ENCODE peak calls at places on chromosome 22, in six cellular contexts. G is right atrium auricular region; H is body of pancreas; W is kidney; U is breast epithelium; S is CD8-positive, alpha-beta T cell. I is an unnamed sample.

GRCh38 chr22:49934891-49935557 is 16.6 kb downstream of the CRELD2 start:
- DNase-seq in S (peak; percentile 88), U (peak; percentile 69), W (peak; percentile 98), H (peak; percentile 86), G (no peak), I (no peak)

GRCh38 chr22:47199949-47200272 is 437.5 kb downstream of the TBC1D22A start:
- DNase-seq in G (peak; percentile 36), U (peak; percentile 2), H (no peak), S (no peak), W (no peak), I (no peak)

GRCh38 chr22:47625013-47625385 is 862.5 kb downstream of the TBC1D22A start:
- DNase-seq in U (no peak), H (no peak), S (no peak), G (peak; percentile 53), W (peak; percentile 58), I (no peak)

GRCh38 chr22:47064016-47064415 is 301.6 kb downstream of the TBC1D22A start:
- DNase-seq in S (no peak), U (no peak), H (no peak), G (no peak), W (no peak), I (no peak)

GRCh38 chr22:31075961-31076360 is 5.2 kb upstream of the SMTN start:
- DNase-seq in U (no peak), W (peak; percentile 95), G (peak; percentile 90), H (peak; percentile 63), S (no peak), I (no peak)

GRCh38 chr22:36579441-36579840 is 50.5 kb upstream of the EIF3D start:
- DNase-seq in S (no peak), U (no peak), W (peak; percentile 21), H (no peak), G (no peak), I (no peak)

GRCh38 chr22:49948573-49948957 is 12.0 kb upstream of the PIM3 start:
- DNase-seq in W (no peak), S (no peak), U (no peak), H (no peak), G (no peak), I (no peak)

GRCh38 chr22:21612858-21613257 is 17.0 kb downstream of the YDJC start:
- DNase-seq in G (no peak), U (no peak), H (no peak), W (no peak), S (no peak), I (no peak)

GRCh38 chr22:36373258-36373579 is 14.5 kb downstream of the MYH9 start:
- DNase-seq in U (peak; percentile 87), W (peak; percentile 86), G (no peak), H (peak; percentile 67), S (no peak), I (no peak)

GRCh38 chr22:49934144-49934890 is 15.9 kb downstream of the CRELD2 start:
- DNase-seq in G (no peak), S (peak; percentile 38), H (peak; percentile 87), W (peak; percentile 93), U (peak; percentile 76), I (no peak)

GRCh38 chr22:23889620-23890019 is 4.6 kb upstream of the MIF start:
- DNase-seq in G (no peak), S (no peak), H (no peak), U (no peak), W (no peak), I (no peak)
- TF ChIP-seq CTCF in G (no peak), S (no peak), H (no peak), U (no peak), W (no peak), I (no peak)

GRCh38 chr22:26393929-26394328 is 35.1 kb upstream of the ASPHD2 start:
- DNase-seq in S (no peak), W (no peak), H (no peak), G (no peak), U (no peak), I (no peak)
- TF ChIP-seq CTCF in S (no peak), W (no peak), H (no peak), G (no peak), U (no peak), I (no peak)

GRCh38 chr22:17083811-17084540 is 824 bp upstream of the IL17RA start:
- DNase-seq in U (no peak), G (no peak), S (no peak), H (no peak), W (peak; percentile 80), I (no peak)
- TF ChIP-seq CTCF in U (no peak), G (no peak), S (no peak), H (no peak), W (no peak), I (no peak)

GRCh38 chr22:32123657-32124056 is 35.4 kb downstream of the C22orf42 start:
- DNase-seq in G (no peak), U (no peak), H (no peak), S (no peak), W (no peak), I (no peak)

GRCh38 chr22:32122899-32123298 is 36.2 kb downstream of the C22orf42 start:
- DNase-seq in H (no peak), W (no peak), S (no peak), G (no peak), U (no peak), I (no peak)

GRCh38 chr22:32120603-32121002 is 38.5 kb downstream of the C22orf42 start:
- DNase-seq in S (no peak), W (no peak), U (no peak), G (no peak), H (no peak), I (no peak)

GRCh38 chr22:32119568-32120235 is 39.4 kb downstream of the C22orf42 start:
- DNase-seq in W (no peak), U (no peak), G (no peak), S (no peak), H (no peak), I (no peak)
- TF ChIP-seq CTCF in W (no peak), U (no peak), G (no peak), S (no peak), H (no peak), I (no peak)

GRCh38 chr22:19866665-19867009 is 12.0 kb upstream of the GNB1L start:
- DNase-seq in W (no peak), G (no peak), U (no peak), S (no peak), H (no peak), I (no peak)

GRCh38 chr22:19869497-19870152 is 15.0 kb upstream of the GNB1L start:
- DNase-seq in G (no peak), U (no peak), S (no peak), H (peak; percentile 1), W (peak; percentile 45), I (peak; percentile 61)

GRCh38 chr22:19868773-19869471 is 14.2 kb upstream of the GNB1L start:
- DNase-seq in H (peak; percentile 23), G (no peak), S (no peak), W (peak; percentile 59), U (no peak), I (peak; percentile 53)

GRCh38 chr22:19867617-19868016 is 12.9 kb upstream of the GNB1L start:
- DNase-seq in H (peak; percentile 1), U (no peak), S (no peak), W (peak; percentile 33), G (no peak), I (no peak)

DNA sequence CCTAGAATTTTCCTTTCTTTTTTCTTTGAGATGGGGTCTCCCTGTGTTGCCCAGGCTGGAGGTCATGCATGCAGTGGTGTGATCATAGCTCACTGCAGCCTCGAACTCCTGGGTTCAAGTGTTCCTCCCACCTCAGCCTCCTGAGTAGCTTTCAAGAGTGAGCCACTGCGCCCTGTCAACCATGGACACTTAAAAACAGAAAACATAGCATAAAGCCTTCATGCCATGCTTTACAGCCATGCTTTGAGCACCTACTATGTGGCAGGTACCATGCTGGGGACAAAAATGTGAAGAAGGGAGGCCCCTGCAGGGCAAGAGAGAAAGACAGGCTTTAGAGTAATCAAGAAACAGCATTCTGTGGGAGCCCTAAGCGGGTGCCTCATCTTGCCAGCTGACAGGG is 13.7 kb upstream of the GNB1L start:
- DNase-seq in S (no peak), G (no peak), H (no peak), U (no peak), W (no peak), I (peak; percentile 31)
- TF ChIP-seq CTCF in S (no peak), G (no peak), H (no peak), U (no peak), W (no peak), I (no peak)

GRCh38 chr22:27880778-27881394 is 38.2 kb downstream of the PITPNB start:
- DNase-seq in G (no peak), S (no peak), H (peak; percentile 68), U (no peak), W (no peak), I (no peak)
- TF ChIP-seq CTCF in G (peak; percentile 88), S (peak; percentile 62), H (peak; percentile 74), U (no peak), W (peak; percentile 64), I (peak; percentile 86)

GRCh38 chr22:27239520-27239919 is 562.0 kb downstream of the MN1 start:
- DNase-seq in W (no peak), H (no peak), U (no peak), S (no peak), G (no peak), I (no peak)
- TF ChIP-seq CTCF in W (no peak), H (no peak), U (no peak), S (no peak), G (no peak), I (no peak)

GRCh38 chr22:39183991-39184585 is 31.6 kb upstream of the CBX7 start:
- DNase-seq in G (no peak), W (peak; percentile 83), H (peak; percentile 84), U (no peak), S (no peak), I (no peak)

GRCh38 chr22:39188809-39189208 is 36.3 kb upstream of the CBX7 start:
- DNase-seq in U (no peak), H (peak; percentile 63), S (no peak), W (peak; percentile 15), G (no peak), I (no peak)

GRCh38 chr22:39184586-39185577 is 32.4 kb upstream of the CBX7 start:
- DNase-seq in S (peak; percentile 5), H (no peak), W (peak; percentile 72), G (no peak), U (no peak), I (no peak)

GRCh38 chr22:39182478-39183030 is 30.1 kb upstream of the CBX7 start:
- DNase-seq in H (no peak), W (no peak), S (no peak), U (no peak), G (no peak), I (no peak)

DNA sequence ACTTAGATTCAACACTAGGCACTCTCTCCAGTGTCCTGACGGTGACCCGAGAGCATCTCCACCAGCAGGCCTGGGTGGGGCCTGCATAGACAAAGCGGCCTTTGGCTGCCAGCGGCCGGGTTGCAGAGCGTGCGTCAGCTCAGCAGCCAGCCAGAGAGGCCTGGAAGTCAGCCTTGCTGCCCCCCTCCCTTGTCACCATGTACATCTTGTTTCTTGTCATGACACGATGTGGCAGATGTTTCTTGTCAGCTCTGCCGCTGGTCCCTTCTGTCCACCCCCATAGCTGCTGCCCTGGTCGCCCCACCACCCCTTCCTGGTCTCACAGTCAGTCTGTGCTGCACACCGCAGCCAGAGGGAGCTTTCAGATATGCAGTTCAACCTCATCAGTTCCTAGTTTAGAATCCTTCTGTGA is 33.1 kb upstream of the CBX7 start:
- DNase-seq in U (peak; percentile 72), H (peak; percentile 39), W (peak; percentile 93), S (no peak), G (peak; percentile 93), I (no peak)
- TF ChIP-seq CTCF in U (no peak), H (no peak), W (peak; percentile 29), S (no peak), G (peak; percentile 77), I (peak; percentile 16)

GRCh38 chr22:23100124-23100801 is 29.9 kb downstream of the GNAZ start:
- DNase-seq in U (no peak), G (no peak), W (no peak), S (no peak), H (no peak), I (no peak)
- TF ChIP-seq CTCF in U (no peak), G (no peak), W (no peak), S (no peak), H (no peak), I (no peak)

I was measured in type B pancreatic cell.